ENCODE peak calls at places on chromosomes 16 and 17, in four cellular contexts. R is GM12878, H is HepG2, Y is H1. L is an unnamed sample.
A peak's percentile ranks its signal among the peaks of the same experiment; 100 is the strongest.

GRCh38 chr17:59372138-59372751 is 40.8 kb downstream of the YPEL2 start:
- DNase-seq in H (no peak), Y (no peak), R (peak; percentile 79), L (no peak)

GRCh38 chr17:16150251-16150859 is 65.0 kb downstream of the NCOR1 start:
- DNase-seq in R (no peak), H (no peak), Y (no peak), L (no peak)

GRCh38 chr17:18187226-18187625 is 3.6 kb downstream of the ALKBH5 start:
- DNase-seq in Y (no peak), H (peak; percentile 40), R (no peak), L (no peak)

GRCh38 chr17:65794572-65794971 is 233.1 kb upstream of the AXIN2 start:
- DNase-seq in H (peak; percentile 63), Y (no peak), R (no peak), L (peak; percentile 28)

GRCh38 chr17:35674552-35674951 is 56.9 kb upstream of the RASL10B start:
- DNase-seq in Y (no peak), H (no peak), R (no peak), L (no peak)

GRCh38 chr17:12463102-12463501 is 202.6 kb upstream of the MYOCD start:
- DNase-seq in H (no peak), Y (no peak), R (no peak), L (no peak)

GRCh38 chr17:45314761-45315549 is 1.9 kb downstream of the MAP3K14 start:
- DNase-seq in R (no peak), Y (no peak), H (no peak), L (no peak)

GRCh38 chr16:11431915-11432465 is 86.7 kb downstream of the RMI2 start:
- DNase-seq in R (no peak), Y (no peak), H (peak; percentile 80), L (no peak)

GRCh38 chr17:74427048-74427762 is 4.7 kb upstream of the GPRC5C start:
- DNase-seq in R (no peak), Y (no peak), H (peak; percentile 92), L (no peak)

GRCh38 chr17:79476074-79476473 is 134.8 kb downstream of the RBFOX3 start:
- DNase-seq in R (no peak), Y (no peak), H (no peak), L (no peak)

GRCh38 chr16:31414706-31415105 is 13.5 kb downstream of the COX6A2 start:
- DNase-seq in H (no peak), R (no peak), Y (no peak), L (no peak)

GRCh38 chr17:6523809-6524355 is 32.5 kb downstream of the PITPNM3 start:
- DNase-seq in H (no peak), Y (no peak), R (no peak), L (no peak)

GRCh38 chr17:61475726-61476125 is 23.5 kb downstream of the TBX4 start:
- DNase-seq in H (no peak), R (no peak), Y (no peak), L (no peak)

GRCh38 chr17:15740570-15741120 is 8.6 kb downstream of the TBC1D26 start:
- DNase-seq in Y (no peak), R (no peak), H (no peak), L (no peak)

GRCh38 chr17:78862073-78863023 is 21.7 kb upstream of the USP36 start:
- DNase-seq in H (peak; percentile 62), R (no peak), Y (no peak), L (no peak)

GRCh38 chr17:6772016-6772415 is 4.0 kb upstream of the FBXO39 start:
- DNase-seq in H (no peak), R (no peak), Y (no peak), L (no peak)

GRCh38 chr16:28308794-28309535 is 16.6 kb downstream of the SBK1 start:
- DNase-seq in H (no peak), R (no peak), Y (no peak), L (no peak)

GRCh38 chr16:58684354-58685083 is at the start of gene SLC38A7:
- DNase-seq in R (no peak), Y (peak; percentile 61), H (peak; percentile 83), L (peak; percentile 70)

DNA sequence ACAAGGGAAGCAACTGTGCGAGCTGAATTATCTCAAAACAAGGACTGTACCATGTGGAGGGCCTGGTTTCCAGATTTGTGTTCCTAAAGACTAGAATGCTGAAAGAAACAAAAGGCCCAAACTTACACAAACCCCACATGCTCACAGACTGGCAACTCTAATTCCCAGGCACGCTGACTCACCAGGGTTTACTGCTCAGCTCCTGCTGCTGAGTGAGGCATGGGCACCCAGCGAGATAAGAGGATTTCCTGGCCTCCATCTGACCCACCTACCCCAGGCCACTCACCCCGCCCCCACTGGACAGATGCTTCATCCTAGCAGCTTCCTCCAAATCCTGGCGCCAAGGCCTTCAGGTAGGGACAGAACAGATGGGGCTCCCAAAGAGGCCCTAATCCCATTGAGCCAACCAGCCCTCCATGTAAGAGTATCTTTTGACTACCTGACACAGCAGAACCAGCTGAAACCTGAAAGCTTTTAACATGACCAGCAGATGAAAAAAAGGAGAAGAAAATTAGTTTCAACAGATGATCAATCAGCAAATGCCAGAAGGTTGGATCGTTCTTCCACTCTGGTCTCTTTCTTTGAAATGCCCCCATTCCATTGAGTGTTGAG is 33.9 kb downstream of the DCUN1D3 start:
- DNase-seq in H (peak; percentile 55), R (no peak), Y (no peak), L (no peak)
- TF ChIP-seq SUZ12 in H (no peak), R (no peak), Y (no peak), L (no peak)

DNA sequence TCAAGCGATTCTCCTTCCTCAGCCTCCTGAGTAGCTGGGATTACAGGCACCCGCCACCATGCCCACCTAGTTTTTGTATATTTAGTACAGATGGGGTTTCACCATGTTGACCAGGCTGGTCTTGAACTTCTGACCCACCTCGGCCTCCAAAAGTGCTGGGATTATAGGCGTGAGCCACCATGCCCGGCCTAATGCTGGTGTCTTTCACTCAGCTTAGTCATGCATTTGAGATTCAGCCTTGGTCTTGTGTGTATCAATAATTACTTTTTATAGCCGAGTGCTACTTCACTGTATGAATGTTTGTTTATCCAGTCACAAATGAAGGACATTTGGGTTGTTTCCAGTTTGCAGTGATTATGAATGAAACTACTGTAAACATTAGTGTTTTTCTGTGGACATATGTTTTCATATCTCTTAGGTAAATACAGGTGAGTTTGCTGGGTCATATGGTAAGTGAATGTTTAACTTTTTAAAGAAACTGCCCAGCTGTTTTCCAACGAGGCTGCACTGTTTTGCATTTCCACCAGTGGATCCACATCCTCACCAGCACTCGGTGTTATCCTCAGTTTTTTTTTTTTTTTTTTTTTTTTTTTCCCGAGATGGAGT is 11.0 kb upstream of the PLCG2 start:
- DNase-seq in R (no peak), Y (no peak), H (peak; percentile 93), L (no peak)
- TF ChIP-seq ZNF274 in R (no peak), Y (no peak), H (no peak), L (no peak)

GRCh38 chr16:280991-281659 is 734 bp downstream of the ARHGDIG start:
- DNase-seq in R (no peak), H (no peak), Y (no peak), L (no peak)
- H3K4me3 ChIP-seq in R (no peak overlapping the region), H (peak overlapping the region; percentile 65), Y (peak overlapping the region; percentile 44), L (peak overlapping the region; percentile 54)

DNA sequence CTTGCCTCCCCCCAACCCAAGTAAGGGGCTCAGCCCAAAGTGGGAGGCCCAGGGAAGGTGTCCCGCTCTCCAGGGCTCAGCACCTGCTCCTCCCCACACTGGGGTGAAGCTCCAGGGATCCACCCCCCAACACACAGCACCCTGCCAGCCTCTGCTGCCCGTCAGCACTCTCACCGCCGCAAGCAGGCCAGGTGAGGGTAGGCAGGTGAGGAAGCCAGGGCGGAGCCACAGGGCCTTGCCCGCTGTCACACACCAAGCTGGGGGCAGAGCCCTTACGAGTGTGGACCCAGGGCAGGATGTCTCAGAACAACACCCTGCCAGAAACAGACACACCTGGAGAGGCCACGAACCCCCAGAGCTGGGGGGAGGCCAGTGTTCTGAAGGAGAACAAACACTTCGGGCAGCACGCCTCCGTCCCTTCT is 19.5 kb downstream of the PLLP start:
- DNase-seq in H (no peak), Y (no peak), R (no peak), L (no peak)
- TF ChIP-seq SUZ12 in H (no peak), Y (no peak), R (no peak), L (no peak)